ENCODE peak calls at places on chromosomes 5 and 9, in four cellular contexts. Z is A549, N is IMR-90, M is GM23248. T is an unnamed sample.

GRCh38 chr5:5979362-5979760 is 399.0 kb downstream of the MED10 start:
- DNase-seq in M (peak), Z (no peak), N (no peak), T (no peak)

GRCh38 chr5:97797994-97798451 is 615.0 kb upstream of the RIOK2 start:
- DNase-seq in Z (no peak), M (no peak), N (no peak), T (no peak)

GRCh38 chr9:76593011-76593347 is 134.0 kb downstream of the GCNT1 start:
- DNase-seq in M (no peak), N (no peak), Z (no peak), T (no peak)

GRCh38 chr9:37936965-37937364 is 33.0 kb upstream of the SLC25A51 start:
- DNase-seq in N (peak), Z (no peak), M (peak), T (peak)

GRCh38 chr9:107299437-107299836 is 16.4 kb downstream of the RAD23B start:
- DNase-seq in N (no peak), Z (no peak), M (peak), T (peak)

GRCh38 chr9:87490225-87490624 is 7.4 kb upstream of the DAPK1 start:
- DNase-seq in Z (no peak), N (no peak), M (no peak), T (no peak)

GRCh38 chr5:148778891-148779290 is 47.5 kb upstream of the ADRB2 start:
- DNase-seq in M (peak), N (no peak), Z (no peak), T (no peak)

GRCh38 chr9:21995652-21996275 is 1.2 kb downstream of the CDKN2B-AS1 start:
- DNase-seq in N (peak), M (peak), Z (no peak), T (peak)

GRCh38 chr5:172095368-172095960 is 89.0 kb upstream of the FBXW11 start:
- DNase-seq in M (no peak), Z (no peak), N (no peak), T (no peak)

GRCh38 chr9:82961504-82962125 is 101.3 kb downstream of the RASEF start:
- DNase-seq in M (peak), Z (peak), N (peak), T (peak)

GRCh38 chr5:4540375-4541173 is 599.6 kb upstream of the ADAMTS16 start:
- DNase-seq in N (no peak), Z (no peak), M (no peak), T (no peak)

GRCh38 chr9:132957805-132958204 is 13.4 kb upstream of the TSC1 start:
- DNase-seq in M (no peak), Z (no peak), N (no peak), T (no peak)

DNA sequence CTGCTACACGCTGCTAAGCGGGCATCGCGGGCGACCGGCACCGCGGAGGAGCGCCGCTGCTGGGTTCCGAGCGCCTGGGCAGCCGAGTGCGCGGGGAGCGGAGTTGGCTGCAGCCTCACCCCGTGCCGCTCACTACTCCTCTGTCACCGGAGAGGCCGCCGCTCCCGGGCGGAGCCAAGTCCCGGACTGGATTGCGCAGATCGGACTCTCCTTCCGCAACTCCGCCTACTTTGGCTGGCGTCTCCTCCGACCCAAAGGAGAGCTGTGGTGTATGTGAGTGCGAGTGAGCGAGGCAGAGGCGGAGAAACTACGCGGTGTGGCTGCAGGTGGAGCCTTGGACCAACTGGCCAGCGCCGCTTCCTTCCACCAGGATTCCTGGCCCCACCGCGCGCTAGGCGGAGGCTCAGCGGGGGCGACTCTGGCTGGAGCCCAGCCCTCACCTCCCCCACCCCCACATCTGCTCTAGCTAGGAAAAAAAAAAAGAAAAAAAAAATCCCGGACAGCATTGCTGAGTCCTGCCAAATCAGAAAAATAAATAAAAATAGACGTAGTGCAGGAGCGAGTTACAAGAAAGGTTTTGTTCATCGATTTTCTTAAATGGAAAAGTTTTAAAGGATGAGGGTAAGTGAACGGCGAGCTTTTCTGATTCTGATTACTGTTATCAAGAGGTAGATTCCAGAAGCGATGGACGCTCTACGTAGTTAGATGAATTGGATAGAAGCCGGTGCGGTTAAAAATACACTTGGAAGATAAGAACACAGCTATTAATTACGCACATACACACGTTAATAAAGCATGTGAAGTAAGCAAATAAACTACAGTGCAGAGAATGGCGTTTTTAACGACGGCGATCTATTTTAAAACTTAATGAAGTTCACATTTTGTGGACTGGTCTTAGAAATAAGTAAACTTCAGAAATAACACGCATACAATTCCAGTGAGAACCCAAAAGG is at the start of gene SEMA6A:
- DNase-seq in M (peak), Z (peak), N (peak), T (peak)
- H3K4me2 ChIP-seq in M (peak), Z (peak), N (peak), T (peak)

DNA sequence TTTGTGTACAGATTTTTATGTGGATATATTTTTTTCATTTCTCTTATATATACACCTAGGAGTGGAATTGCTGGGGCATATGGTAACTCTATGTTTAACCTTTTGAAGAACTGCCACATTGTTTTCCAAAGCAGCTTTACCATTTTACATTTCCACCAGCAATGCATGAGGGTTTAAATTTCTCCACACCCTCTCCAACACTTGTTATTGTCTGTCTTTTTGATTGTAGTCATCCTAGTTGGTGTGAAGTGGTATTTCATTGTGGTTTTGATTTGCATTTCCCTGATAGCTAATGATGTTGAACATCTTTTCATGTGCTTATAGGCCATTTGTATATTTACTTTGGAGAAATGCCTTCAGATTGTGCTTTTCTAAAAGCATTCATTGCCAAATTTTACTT is 39.1 kb downstream of the YTHDC2 start:
- DNase-seq in M (no peak), N (no peak), Z (no peak), T (no peak)
- H3K4me2 ChIP-seq in M (no peak), N (no peak), Z (no peak), T (no peak)

DNA sequence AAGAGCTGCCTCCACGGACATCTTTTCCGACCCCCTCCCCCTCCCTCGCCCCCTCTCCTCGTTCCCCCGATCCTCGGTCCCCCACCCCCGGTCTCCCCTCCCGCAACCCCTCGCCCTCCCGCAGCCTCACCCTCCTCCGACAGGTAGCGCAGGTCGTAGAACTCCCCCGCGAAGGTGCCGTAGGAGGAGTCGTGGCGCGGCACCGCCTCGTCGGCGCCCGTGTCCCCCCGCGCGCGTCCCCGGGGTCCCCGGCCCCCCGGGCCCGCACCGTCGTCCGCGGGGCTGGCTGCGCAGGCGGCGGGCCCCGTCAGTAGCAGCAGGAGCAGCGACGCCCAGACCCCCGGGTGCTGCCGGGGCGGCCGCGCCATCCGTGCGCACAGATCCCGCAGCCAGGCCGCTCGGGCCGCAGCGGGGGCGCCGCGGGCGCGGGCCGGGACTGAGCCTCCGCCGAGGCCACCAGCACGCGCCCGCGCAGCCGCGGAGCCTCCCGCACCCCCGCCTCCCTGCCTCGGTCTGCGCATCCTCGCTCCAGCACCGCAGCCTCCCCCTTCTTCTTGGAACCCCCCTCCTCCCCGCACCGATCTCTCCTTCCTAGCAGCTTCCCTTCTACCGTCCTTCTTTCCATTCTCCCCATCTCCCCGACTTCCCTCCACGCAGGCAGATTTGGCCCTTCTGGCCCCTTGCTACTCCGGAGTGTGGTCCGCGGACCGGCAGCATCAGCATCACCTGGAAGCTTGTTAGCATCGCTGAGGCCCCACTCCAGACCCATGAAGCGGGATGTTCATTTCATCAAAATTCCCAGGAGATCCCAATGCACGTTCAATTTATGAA is at the start of gene FRRS1L:
- DNase-seq in M (peak), Z (no peak), N (no peak), T (no peak)
- H3K4me2 ChIP-seq in M (peak), Z (peak), N (peak), T (peak)

DNA sequence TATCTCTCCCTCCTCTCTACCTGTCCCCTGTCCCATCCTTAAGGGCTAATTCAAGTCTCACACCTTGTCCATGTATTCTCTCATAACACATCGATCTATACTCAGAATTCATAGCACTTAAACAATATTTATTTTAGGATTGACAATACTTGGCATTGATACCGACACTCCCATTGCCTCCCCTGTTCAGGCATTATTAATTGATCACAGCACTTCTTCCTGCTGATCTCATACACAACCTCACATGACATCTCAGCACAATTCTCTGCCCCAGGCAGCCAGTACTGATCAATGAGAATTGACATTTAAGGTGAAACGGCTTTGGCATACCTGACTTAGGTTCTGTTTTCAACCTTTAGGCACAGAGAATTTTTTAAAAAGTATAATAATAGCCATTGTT is 582.4 kb upstream of the BRINP1 start:
- DNase-seq in Z (no peak), N (no peak), M (peak), T (no peak)
- H3K4me2 ChIP-seq in Z (no peak), N (peak), M (peak), T (no peak)

GRCh38 chr5:88824892-88825781 is 57.8 kb downstream of the MEF2C start:
- DNase-seq in Z (no peak), N (peak), M (peak), T (peak)
- H3K4me2 ChIP-seq in Z (no peak), N (peak), M (peak), T (no peak)

T was measured in mesenchymal stem cell.